ENCODE peak calls at places on chromosomes 6 and 20, in ten cellular contexts. One of them, this sample, is unnamed.

GRCh38 chr6:9933674-9934073 is 481.2 kb downstream of the TFAP2A start:
- DNase-seq in mammary epithelial cell: peak; percentile 48
- DNase-seq in H9: no peak
- DNase-seq in testis: no peak
- DNase-seq in astrocyte of the cerebellum: no peak
- DNase-seq in AG04450: no peak
- DNase-seq in GM13977: no peak
- DNase-seq in GM20000: no peak
- DNase-seq in right atrium auricular region: no peak
- DNase-seq in progenitor cell of endocrine pancreas: no peak
- DNase-seq in this sample: peak; percentile 12

GRCh38 chr6:43759157-43759925 is 10.7 kb upstream of the VEGFA start:
- DNase-seq in astrocyte of the cerebellum: no peak
- DNase-seq in GM13977: no peak
- DNase-seq in GM20000: no peak
- DNase-seq in testis: no peak
- DNase-seq in right atrium auricular region: no peak
- DNase-seq in progenitor cell of endocrine pancreas: no peak
- DNase-seq in H9: no peak
- DNase-seq in mammary epithelial cell: no peak
- DNase-seq in AG04450: no peak
- DNase-seq in this sample: no peak

GRCh38 chr6:112640895-112641294 is 293.8 kb downstream of the RFPL4B start:
- DNase-seq in GM20000: no peak
- DNase-seq in GM13977: no peak
- DNase-seq in astrocyte of the cerebellum: peak; percentile 66
- DNase-seq in AG04450: no peak
- DNase-seq in mammary epithelial cell: peak; percentile 56
- DNase-seq in right atrium auricular region: no peak
- DNase-seq in testis: no peak
- DNase-seq in H9: no peak
- DNase-seq in progenitor cell of endocrine pancreas: no peak
- DNase-seq in this sample: peak; percentile 82

GRCh38 chr6:53440331-53440730 is 91.6 kb upstream of the ELOVL5 start:
- DNase-seq in mammary epithelial cell: no peak
- DNase-seq in GM13977: no peak
- DNase-seq in progenitor cell of endocrine pancreas: no peak
- DNase-seq in H9: no peak
- DNase-seq in right atrium auricular region: no peak
- DNase-seq in GM20000: no peak
- DNase-seq in astrocyte of the cerebellum: no peak
- DNase-seq in testis: no peak
- DNase-seq in AG04450: no peak
- DNase-seq in this sample: peak; percentile 4

GRCh38 chr6:111793711-111794111 is 79.5 kb downstream of the FYN start:
- DNase-seq in mammary epithelial cell: no peak
- DNase-seq in astrocyte of the cerebellum: no peak
- DNase-seq in H9: no peak
- DNase-seq in progenitor cell of endocrine pancreas: no peak
- DNase-seq in GM13977: no peak
- DNase-seq in GM20000: peak; percentile 56
- DNase-seq in AG04450: no peak
- DNase-seq in testis: no peak
- DNase-seq in right atrium auricular region: no peak
- DNase-seq in this sample: no peak

GRCh38 chr6:106870824-106871300 is 103.7 kb downstream of the CD24 start:
- DNase-seq in progenitor cell of endocrine pancreas: no peak
- DNase-seq in H9: no peak
- DNase-seq in AG04450: no peak
- DNase-seq in mammary epithelial cell: peak; percentile 78
- DNase-seq in right atrium auricular region: no peak
- DNase-seq in astrocyte of the cerebellum: no peak
- DNase-seq in GM20000: no peak
- DNase-seq in GM13977: no peak
- DNase-seq in testis: no peak
- DNase-seq in this sample: no peak

GRCh38 chr6:116847234-116847633 is 18.4 kb upstream of the GPRC6A start:
- DNase-seq in GM20000: peak; percentile 12
- DNase-seq in AG04450: no peak
- DNase-seq in testis: no peak
- DNase-seq in right atrium auricular region: no peak
- DNase-seq in H9: no peak
- DNase-seq in progenitor cell of endocrine pancreas: no peak
- DNase-seq in mammary epithelial cell: peak; percentile 24
- DNase-seq in GM13977: peak; percentile 17
- DNase-seq in astrocyte of the cerebellum: peak; percentile 13
- DNase-seq in this sample: peak; percentile 33

GRCh38 chr6:106974999-106975698 is 620 bp upstream of the CD24 start:
- DNase-seq in H9: peak; percentile 70
- DNase-seq in mammary epithelial cell: peak; percentile 75
- DNase-seq in GM13977: peak; percentile 58
- DNase-seq in astrocyte of the cerebellum: no peak
- DNase-seq in GM20000: peak; percentile 72
- DNase-seq in AG04450: no peak
- DNase-seq in right atrium auricular region: no peak
- DNase-seq in progenitor cell of endocrine pancreas: peak; percentile 72
- DNase-seq in testis: peak; percentile 25
- DNase-seq in this sample: peak; percentile 9

GRCh38 chr6:19438566-19439353 is 398.4 kb upstream of the ID4 start:
- DNase-seq in astrocyte of the cerebellum: peak; percentile 55
- DNase-seq in GM20000: no peak
- DNase-seq in progenitor cell of endocrine pancreas: no peak
- DNase-seq in AG04450: no peak
- DNase-seq in GM13977: no peak
- DNase-seq in testis: no peak
- DNase-seq in H9: no peak
- DNase-seq in mammary epithelial cell: no peak
- DNase-seq in right atrium auricular region: no peak
- DNase-seq in this sample: no peak

GRCh38 chr6:35360349-35361138 is 18.2 kb downstream of the PPARD start:
- DNase-seq in testis: peak; percentile 80
- DNase-seq in AG04450: no peak
- DNase-seq in mammary epithelial cell: peak; percentile 70
- DNase-seq in H9: peak; percentile 74
- DNase-seq in GM20000: no peak
- DNase-seq in GM13977: no peak
- DNase-seq in right atrium auricular region: no peak
- DNase-seq in astrocyte of the cerebellum: peak; percentile 65
- DNase-seq in progenitor cell of endocrine pancreas: no peak
- DNase-seq in this sample: peak; percentile 56

GRCh38 chr6:152404936-152405595 is 232.1 kb downstream of the SYNE1 start:
- DNase-seq in GM13977: no peak
- DNase-seq in AG04450: no peak
- DNase-seq in GM20000: no peak
- DNase-seq in astrocyte of the cerebellum: no peak
- DNase-seq in progenitor cell of endocrine pancreas: no peak
- DNase-seq in H9: no peak
- DNase-seq in testis: no peak
- DNase-seq in right atrium auricular region: no peak
- DNase-seq in mammary epithelial cell: peak; percentile 32
- DNase-seq in this sample: no peak

GRCh38 chr20:24863356-24863755 is 85.7 kb upstream of the CST7 start:
- DNase-seq in H9: no peak
- DNase-seq in right atrium auricular region: no peak
- DNase-seq in AG04450: peak; percentile 2
- DNase-seq in GM13977: no peak
- DNase-seq in progenitor cell of endocrine pancreas: no peak
- DNase-seq in mammary epithelial cell: peak; percentile 76
- DNase-seq in GM20000: no peak
- DNase-seq in testis: no peak
- DNase-seq in astrocyte of the cerebellum: peak; percentile 72
- DNase-seq in this sample: peak; percentile 89

GRCh38 chr6:38836585-38836984 is 121.5 kb downstream of the DNAH8 start:
- DNase-seq in right atrium auricular region: no peak
- DNase-seq in GM13977: no peak
- DNase-seq in H9: no peak
- DNase-seq in progenitor cell of endocrine pancreas: no peak
- DNase-seq in testis: no peak
- DNase-seq in GM20000: no peak
- DNase-seq in mammary epithelial cell: no peak
- DNase-seq in astrocyte of the cerebellum: no peak
- DNase-seq in AG04450: no peak
- DNase-seq in this sample: no peak

GRCh38 chr6:32968770-32969684 is 633 bp downstream of the BRD2 start:
- DNase-seq in right atrium auricular region: peak; percentile 77
- DNase-seq in testis: peak; percentile 83
- DNase-seq in progenitor cell of endocrine pancreas: peak; percentile 51
- DNase-seq in astrocyte of the cerebellum: peak; percentile 60
- DNase-seq in mammary epithelial cell: peak; percentile 86
- DNase-seq in GM20000: peak; percentile 83
- DNase-seq in H9: peak; percentile 92
- DNase-seq in GM13977: peak; percentile 84
- DNase-seq in AG04450: peak; percentile 59
- DNase-seq in this sample: peak; percentile 79

GRCh38 chr6:2940010-2940850 is 31.1 kb downstream of the SERPINB6 start:
- DNase-seq in AG04450: no peak
- DNase-seq in GM13977: peak; percentile 90
- DNase-seq in testis: peak; percentile 80
- DNase-seq in progenitor cell of endocrine pancreas: no peak
- DNase-seq in right atrium auricular region: peak; percentile 53
- DNase-seq in astrocyte of the cerebellum: no peak
- DNase-seq in GM20000: peak; percentile 90
- DNase-seq in mammary epithelial cell: no peak
- DNase-seq in H9: no peak
- DNase-seq in this sample: no peak

GRCh38 chr6:152233547-152234320 is 403.4 kb downstream of the SYNE1 start:
- DNase-seq in H9: no peak
- DNase-seq in GM13977: no peak
- DNase-seq in progenitor cell of endocrine pancreas: no peak
- DNase-seq in right atrium auricular region: no peak
- DNase-seq in astrocyte of the cerebellum: no peak
- DNase-seq in GM20000: no peak
- DNase-seq in testis: no peak
- DNase-seq in AG04450: no peak
- DNase-seq in mammary epithelial cell: no peak
- DNase-seq in this sample: no peak

GRCh38 chr20:44247676-44248419 is 740 bp downstream of the GDAP1L1 start:
- DNase-seq in right atrium auricular region: no peak
- DNase-seq in astrocyte of the cerebellum: peak; percentile 3
- DNase-seq in progenitor cell of endocrine pancreas: peak; percentile 82
- DNase-seq in mammary epithelial cell: peak; percentile 5
- DNase-seq in H9: peak; percentile 86
- DNase-seq in AG04450: no peak
- DNase-seq in GM20000: peak; percentile 62
- DNase-seq in GM13977: peak; percentile 58
- DNase-seq in testis: peak; percentile 34
- DNase-seq in this sample: peak; percentile 5
- TF ChIP-seq CTCF in right atrium auricular region: peak; percentile 53
- TF ChIP-seq CTCF in astrocyte of the cerebellum: peak; percentile 67
- TF ChIP-seq CTCF in progenitor cell of endocrine pancreas: peak; percentile 88
- TF ChIP-seq CTCF in mammary epithelial cell: peak; percentile 25
- TF ChIP-seq CTCF in H9: peak; percentile 96
- TF ChIP-seq CTCF in AG04450: peak; percentile 54
- TF ChIP-seq CTCF in GM20000: no peak
- TF ChIP-seq CTCF in GM13977: peak; percentile 23
- TF ChIP-seq CTCF in testis: peak; percentile 12
- TF ChIP-seq CTCF in this sample: peak; percentile 38

GRCh38 chr6:101931766-101932165 is 538.3 kb downstream of the GRIK2 start:
- DNase-seq in GM20000: no peak
- DNase-seq in GM13977: no peak
- DNase-seq in mammary epithelial cell: peak; percentile 16
- DNase-seq in testis: no peak
- DNase-seq in progenitor cell of endocrine pancreas: no peak
- DNase-seq in H9: no peak
- DNase-seq in AG04450: no peak
- DNase-seq in right atrium auricular region: no peak
- DNase-seq in astrocyte of the cerebellum: no peak
- DNase-seq in this sample: peak; percentile 9
- TF ChIP-seq CTCF in GM20000: no peak
- TF ChIP-seq CTCF in GM13977: no peak
- TF ChIP-seq CTCF in mammary epithelial cell: no peak
- TF ChIP-seq CTCF in testis: no peak
- TF ChIP-seq CTCF in progenitor cell of endocrine pancreas: no peak
- TF ChIP-seq CTCF in H9: no peak
- TF ChIP-seq CTCF in AG04450: no peak
- TF ChIP-seq CTCF in right atrium auricular region: no peak
- TF ChIP-seq CTCF in astrocyte of the cerebellum: no peak
- TF ChIP-seq CTCF in this sample: no peak

GRCh38 chr20:62409935-62410741 is 3.1 kb upstream of the CABLES2 start:
- DNase-seq in AG04450: no peak
- DNase-seq in mammary epithelial cell: no peak
- DNase-seq in testis: peak; percentile 93
- DNase-seq in right atrium auricular region: no peak
- DNase-seq in H9: peak; percentile 73
- DNase-seq in astrocyte of the cerebellum: no peak
- DNase-seq in GM13977: peak; percentile 79
- DNase-seq in progenitor cell of endocrine pancreas: peak; percentile 48
- DNase-seq in GM20000: peak; percentile 74
- DNase-seq in this sample: peak; percentile 8
- TF ChIP-seq CTCF in AG04450: peak; percentile 56
- TF ChIP-seq CTCF in mammary epithelial cell: peak; percentile 16
- TF ChIP-seq CTCF in testis: peak; percentile 31
- TF ChIP-seq CTCF in right atrium auricular region: peak; percentile 73
- TF ChIP-seq CTCF in H9: peak; percentile 80
- TF ChIP-seq CTCF in astrocyte of the cerebellum: peak; percentile 62
- TF ChIP-seq CTCF in GM13977: peak; percentile 66
- TF ChIP-seq CTCF in progenitor cell of endocrine pancreas: peak; percentile 62
- TF ChIP-seq CTCF in GM20000: peak; percentile 52
- TF ChIP-seq CTCF in this sample: peak; percentile 30

DNA sequence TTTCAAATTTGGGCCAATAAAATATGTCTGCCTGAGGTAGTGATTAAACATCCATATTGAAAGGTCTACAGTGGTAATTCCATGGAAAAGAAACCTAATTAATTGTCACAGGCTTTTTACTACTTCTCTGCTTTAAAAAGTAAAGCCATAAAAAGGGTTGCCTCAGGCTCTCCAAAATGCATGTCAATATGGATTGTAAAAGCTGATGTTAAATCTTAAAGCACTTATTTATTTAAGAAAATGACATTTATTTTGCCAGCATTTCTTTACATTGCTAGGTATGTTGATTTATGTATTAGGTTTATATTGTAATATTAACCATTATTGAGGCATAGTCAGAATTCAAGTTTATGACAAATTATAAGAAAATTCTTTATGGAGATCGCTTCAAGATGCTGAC is 133.2 kb downstream of the OPN5 start:
- DNase-seq in astrocyte of the cerebellum: no peak
- DNase-seq in progenitor cell of endocrine pancreas: no peak
- DNase-seq in H9: no peak
- DNase-seq in mammary epithelial cell: no peak
- DNase-seq in GM13977: no peak
- DNase-seq in testis: no peak
- DNase-seq in GM20000: no peak
- DNase-seq in AG04450: no peak
- DNase-seq in right atrium auricular region: no peak
- DNase-seq in this sample: no peak
- TF ChIP-seq CTCF in astrocyte of the cerebellum: no peak
- TF ChIP-seq CTCF in progenitor cell of endocrine pancreas: no peak
- TF ChIP-seq CTCF in H9: no peak
- TF ChIP-seq CTCF in mammary epithelial cell: no peak
- TF ChIP-seq CTCF in GM13977: no peak
- TF ChIP-seq CTCF in testis: no peak
- TF ChIP-seq CTCF in GM20000: no peak
- TF ChIP-seq CTCF in AG04450: no peak
- TF ChIP-seq CTCF in right atrium auricular region: no peak
- TF ChIP-seq CTCF in this sample: no peak

GRCh38 chr20:62694106-62694505 is 14.5 kb upstream of the NTSR1 start:
- DNase-seq in testis: no peak
- DNase-seq in AG04450: no peak
- DNase-seq in right atrium auricular region: no peak
- DNase-seq in H9: no peak
- DNase-seq in GM13977: no peak
- DNase-seq in progenitor cell of endocrine pancreas: no peak
- DNase-seq in GM20000: no peak
- DNase-seq in astrocyte of the cerebellum: no peak
- DNase-seq in mammary epithelial cell: no peak
- DNase-seq in this sample: no peak
- TF ChIP-seq CTCF in testis: no peak
- TF ChIP-seq CTCF in AG04450: no peak
- TF ChIP-seq CTCF in right atrium auricular region: no peak
- TF ChIP-seq CTCF in H9: no peak
- TF ChIP-seq CTCF in GM13977: no peak
- TF ChIP-seq CTCF in progenitor cell of endocrine pancreas: peak; percentile 14
- TF ChIP-seq CTCF in GM20000: no peak
- TF ChIP-seq CTCF in astrocyte of the cerebellum: no peak
- TF ChIP-seq CTCF in mammary epithelial cell: no peak
- TF ChIP-seq CTCF in this sample: no peak